ENCODE peak calls at places on chromosomes 13 and 19, in nine cellular contexts. G is NCI-H1436, E is COR-L47, P is iris pigment epithelial cell, B is fibroblast of mammary gland, C is breast epithelium, K is HFF-Myc, V is lung microvascular endothelial cell, U is KBM-7. Y is an unnamed sample.

GRCh38 chr19:7596191-7596937 is 701 bp downstream of the CAMSAP3 start:
- DNase-seq in K (no peak), P (no peak), E (no peak), C (no peak), U (no peak), V (no peak), B (no peak), G (no peak), Y (no peak)

GRCh38 chr13:100063906-100064305 is 25.0 kb upstream of the PCCA start:
- DNase-seq in B (no peak), U (no peak), V (no peak), K (no peak), E (no peak), C (no peak), G (no peak), P (no peak), Y (no peak)

GRCh38 chr13:87674143-87674772 is 3.1 kb downstream of the SLITRK5 start:
- DNase-seq in G (no peak), V (no peak), B (no peak), K (no peak), C (no peak), U (peak), E (no peak), P (no peak), Y (no peak)

GRCh38 chr19:16118489-16119033 is 6.9 kb downstream of the RAB8A start:
- DNase-seq in C (no peak), V (no peak), U (peak), P (no peak), E (no peak), B (no peak), K (no peak), G (no peak), Y (no peak)

GRCh38 chr19:1000095-1000494 is at the start of gene GRIN3B:
- DNase-seq in K (no peak), G (peak), C (no peak), U (peak), P (no peak), V (peak), E (no peak), B (peak), Y (no peak)

GRCh38 chr13:113748101-113748861 is 10.7 kb upstream of the TMEM255B start:
- DNase-seq in V (no peak), K (no peak), P (no peak), C (no peak), U (no peak), B (no peak), E (no peak), G (no peak), Y (no peak)

GRCh38 chr13:103130681-103131210 is 64.5 kb upstream of the SLC10A2 start:
- DNase-seq in C (no peak), U (no peak), K (no peak), B (no peak), E (no peak), P (peak), G (no peak), V (no peak), Y (no peak)

GRCh38 chr19:14381689-14382474 is 638 bp downstream of the ADGRE5 start:
- DNase-seq in P (peak), B (peak), U (peak), K (no peak), G (no peak), V (no peak), C (no peak), E (no peak), Y (no peak)

GRCh38 chr13:46475586-46475991 is 77.4 kb upstream of the LRCH1 start:
- DNase-seq in P (peak), G (no peak), K (no peak), U (no peak), C (no peak), B (peak), E (no peak), V (no peak), Y (no peak)

GRCh38 chr13:110448230-110448629 is 113.3 kb downstream of the RAB20 start:
- DNase-seq in B (peak), V (no peak), G (no peak), K (no peak), U (no peak), P (peak), E (no peak), C (peak), Y (no peak)

GRCh38 chr13:80116107-80116506 is 224.8 kb downstream of the SPRY2 start:
- DNase-seq in B (peak), G (no peak), C (no peak), U (no peak), E (no peak), V (peak), P (peak), K (peak), Y (no peak)

GRCh38 chr19:32876919-32877285 is 7.3 kb upstream of the SLC7A9 start:
- DNase-seq in C (no peak), G (no peak), V (no peak), U (no peak), B (peak), K (no peak), E (no peak), P (peak), Y (no peak)

GRCh38 chr13:22081430-22081829 is 410.6 kb downstream of the FGF9 start:
- DNase-seq in B (no peak), V (no peak), P (no peak), U (no peak), K (no peak), C (no peak), G (peak), E (peak), Y (no peak)

GRCh38 chr19:16016226-16017137 is 59.8 kb upstream of the TPM4 start:
- DNase-seq in E (no peak), P (no peak), K (no peak), C (no peak), B (no peak), U (no peak), G (no peak), V (no peak), Y (no peak)

GRCh38 chr19:9586764-9587163 is 2.5 kb upstream of the ZNF121 start:
- DNase-seq in G (peak), U (peak), B (peak), P (peak), K (peak), C (peak), E (peak), V (peak), Y (no peak)

GRCh38 chr19:7346488-7346971 is 2.2 kb upstream of the ARHGEF18 start:
- DNase-seq in P (no peak), G (no peak), B (no peak), C (no peak), V (no peak), U (no peak), E (no peak), K (no peak), Y (no peak)

GRCh38 chr13:19794552-19795143 is 11.9 kb upstream of the PSPC1 start:
- DNase-seq in P (no peak), K (no peak), C (peak), V (no peak), G (no peak), E (no peak), B (no peak), U (peak), Y (no peak)

GRCh38 chr19:18519962-18520847 is 1.7 kb downstream of the ELL start:
- DNase-seq in P (peak), B (peak), K (no peak), V (peak), U (peak), C (peak), G (peak), E (peak), Y (no peak)

GRCh38 chr13:44199627-44200207 is 173.9 kb upstream of the SERP2 start:
- DNase-seq in U (no peak), P (no peak), G (no peak), C (peak), B (no peak), V (no peak), E (no peak), K (no peak), Y (no peak)

Y was measured in RWPE2.